ENCODE peak calls at places on chromosome 6, in ten cellular contexts. Q is GM04504; B is stimulated activated naive CD4-positive, alpha-beta T cell; L is substantia nigra; N is head of caudate nucleus; V is NCI-H2171; Y is retina; C is stimulated activated CD4-positive, alpha-beta T cell treated with anti-CD3 and anti-CD28 coated beads, Interleukin-1b, Interleukin-23, amount 100 ng/mL, for 4 hours; I is memory B cell; A is GM10248. R is an unnamed sample.

GRCh38 chr6:86859513-86859912 is 77.8 kb upstream of the HTR1E start:
- DNase-seq in Q (no peak), B (no peak), L (no peak), N (no peak), V (no peak), Y (no peak), C (no peak), I (no peak), A (no peak), R (no peak)

GRCh38 chr6:87971605-87972262 is 75.9 kb upstream of the SPACA1 start:
- DNase-seq in Q (no peak), B (no peak), L (no peak), N (no peak), V (no peak), Y (no peak), C (no peak), I (no peak), A (no peak), R (no peak)

GRCh38 chr6:144062757-144063156 is 32.6 kb downstream of the SF3B5 start:
- DNase-seq in Q (no peak), B (peak), L (no peak), N (no peak), V (no peak), Y (peak), C (no peak), I (no peak), A (no peak), R (no peak)

GRCh38 chr6:76862966-76863365 is 600.3 kb downstream of the HTR1B start:
- DNase-seq in Q (no peak), B (no peak), L (no peak), N (no peak), V (no peak), Y (no peak), C (no peak), I (no peak), A (no peak), R (no peak)

GRCh38 chr6:157558049-157558448 is 177.1 kb downstream of the ZDHHC14 start:
- DNase-seq in Q (no peak), B (no peak), L (no peak), N (no peak), V (no peak), Y (no peak), C (no peak), I (no peak), A (no peak), R (no peak)

GRCh38 chr6:133551847-133552331 is 310.7 kb downstream of the EYA4 start:
- DNase-seq in Q (peak), B (no peak), L (no peak), N (no peak), V (no peak), Y (no peak), C (no peak), I (no peak), A (no peak), R (peak)

GRCh38 chr6:136718486-136718885 is 73.8 kb downstream of the MAP3K5 start:
- DNase-seq in Q (no peak), B (no peak), L (no peak), N (no peak), V (no peak), Y (no peak), C (no peak), I (no peak), A (no peak), R (no peak)

GRCh38 chr6:165850434-165851019 is 187.5 kb upstream of the PDE10A start:
- DNase-seq in Q (no peak), B (peak), L (peak), N (peak), V (no peak), Y (peak), C (peak), I (peak), A (peak), R (peak)

GRCh38 chr6:91166271-91166670 is 579.4 kb upstream of the MAP3K7 start:
- DNase-seq in Q (no peak), B (no peak), L (no peak), N (no peak), V (no peak), Y (no peak), C (no peak), I (no peak), A (no peak), R (no peak)

GRCh38 chr6:22436134-22436533 is 133.2 kb upstream of the HDGFL1 start:
- DNase-seq in Q (no peak), B (no peak), L (no peak), N (no peak), V (no peak), Y (no peak), C (no peak), I (no peak), A (no peak), R (no peak)

GRCh38 chr6:25635886-25636317 is 16.1 kb upstream of the SCGN start:
- DNase-seq in Q (no peak), B (no peak), L (no peak), N (no peak), V (no peak), Y (peak), C (no peak), I (no peak), A (no peak), R (no peak)

GRCh38 chr6:136764522-136764993 is 27.7 kb downstream of the MAP3K5 start:
- DNase-seq in Q (no peak), B (peak), L (no peak), N (no peak), V (no peak), Y (no peak), C (no peak), I (peak), A (peak), R (no peak)

GRCh38 chr6:54935739-54936138 is 89.2 kb downstream of the FAM83B start:
- DNase-seq in Q (peak), B (no peak), L (no peak), N (no peak), V (no peak), Y (no peak), C (no peak), I (no peak), A (no peak), R (no peak)